ENCODE peak calls at places on chromosomes 3 and 15, in five cellular contexts. One of them, this sample, is unnamed.

GRCh38 chr15:73927003-73927475 is 777 bp downstream of the LOXL1 start:
- DNase-seq in erythroblast: no peak
- DNase-seq in RPMI8226: peak; percentile 60
- DNase-seq in right lobe of liver: peak; percentile 69
- DNase-seq in stimulated activated CD4-positive, alpha-beta T cell treated with anti-CD3 and anti-CD28 coated beads, Interleukin-1b, Interleukin-23, amount 100 ng/mL, for 4 hours: peak; percentile 33
- DNase-seq in this sample: no peak

GRCh38 chr3:67819447-67819846 is 165.0 kb upstream of the SUCLG2 start:
- DNase-seq in erythroblast: no peak
- DNase-seq in RPMI8226: no peak
- DNase-seq in stimulated activated CD4-positive, alpha-beta T cell treated with anti-CD3 and anti-CD28 coated beads, Interleukin-1b, Interleukin-23, amount 100 ng/mL, for 4 hours: no peak
- DNase-seq in right lobe of liver: no peak
- DNase-seq in this sample: peak; percentile 0

GRCh38 chr15:99727733-99728132 is 5.5 kb downstream of the LYSMD4 start:
- DNase-seq in stimulated activated CD4-positive, alpha-beta T cell treated with anti-CD3 and anti-CD28 coated beads, Interleukin-1b, Interleukin-23, amount 100 ng/mL, for 4 hours: no peak
- DNase-seq in right lobe of liver: no peak
- DNase-seq in erythroblast: no peak
- DNase-seq in RPMI8226: no peak
- DNase-seq in this sample: no peak

GRCh38 chr3:65338571-65338970 is 650.8 kb upstream of the ADAMTS9 start:
- DNase-seq in RPMI8226: no peak
- DNase-seq in erythroblast: no peak
- DNase-seq in stimulated activated CD4-positive, alpha-beta T cell treated with anti-CD3 and anti-CD28 coated beads, Interleukin-1b, Interleukin-23, amount 100 ng/mL, for 4 hours: no peak
- DNase-seq in right lobe of liver: no peak
- DNase-seq in this sample: no peak

GRCh38 chr3:102687851-102688555 is 253.2 kb downstream of the ZPLD1 start:
- DNase-seq in stimulated activated CD4-positive, alpha-beta T cell treated with anti-CD3 and anti-CD28 coated beads, Interleukin-1b, Interleukin-23, amount 100 ng/mL, for 4 hours: no peak
- DNase-seq in RPMI8226: no peak
- DNase-seq in erythroblast: no peak
- DNase-seq in right lobe of liver: no peak
- DNase-seq in this sample: no peak

GRCh38 chr3:114494498-114494897 is 200.7 kb downstream of the TIGIT start:
- DNase-seq in right lobe of liver: no peak
- DNase-seq in erythroblast: no peak
- DNase-seq in RPMI8226: no peak
- DNase-seq in stimulated activated CD4-positive, alpha-beta T cell treated with anti-CD3 and anti-CD28 coated beads, Interleukin-1b, Interleukin-23, amount 100 ng/mL, for 4 hours: no peak
- DNase-seq in this sample: no peak

GRCh38 chr3:58584690-58585004 is 7.5 kb upstream of the FAM107A start:
- DNase-seq in stimulated activated CD4-positive, alpha-beta T cell treated with anti-CD3 and anti-CD28 coated beads, Interleukin-1b, Interleukin-23, amount 100 ng/mL, for 4 hours: no peak
- DNase-seq in right lobe of liver: no peak
- DNase-seq in erythroblast: no peak
- DNase-seq in RPMI8226: no peak
- DNase-seq in this sample: no peak

GRCh38 chr3:194212869-194213320 is 76.9 kb downstream of the HES1 start:
- DNase-seq in erythroblast: peak; percentile 39
- DNase-seq in right lobe of liver: no peak
- DNase-seq in stimulated activated CD4-positive, alpha-beta T cell treated with anti-CD3 and anti-CD28 coated beads, Interleukin-1b, Interleukin-23, amount 100 ng/mL, for 4 hours: no peak
- DNase-seq in RPMI8226: no peak
- DNase-seq in this sample: no peak

GRCh38 chr3:143201066-143201465 is 81.5 kb downstream of the CHST2 start:
- DNase-seq in stimulated activated CD4-positive, alpha-beta T cell treated with anti-CD3 and anti-CD28 coated beads, Interleukin-1b, Interleukin-23, amount 100 ng/mL, for 4 hours: no peak
- DNase-seq in RPMI8226: no peak
- DNase-seq in right lobe of liver: no peak
- DNase-seq in erythroblast: no peak
- DNase-seq in this sample: no peak

GRCh38 chr15:25741253-25741575 is 121.9 kb downstream of the ATP10A start:
- DNase-seq in RPMI8226: peak; percentile 79
- DNase-seq in right lobe of liver: no peak
- DNase-seq in erythroblast: no peak
- DNase-seq in stimulated activated CD4-positive, alpha-beta T cell treated with anti-CD3 and anti-CD28 coated beads, Interleukin-1b, Interleukin-23, amount 100 ng/mL, for 4 hours: no peak
- DNase-seq in this sample: peak; percentile 29

GRCh38 chr3:163315786-163316185 is 1762.5 kb downstream of the SI start:
- DNase-seq in right lobe of liver: no peak
- DNase-seq in stimulated activated CD4-positive, alpha-beta T cell treated with anti-CD3 and anti-CD28 coated beads, Interleukin-1b, Interleukin-23, amount 100 ng/mL, for 4 hours: no peak
- DNase-seq in RPMI8226: no peak
- DNase-seq in erythroblast: no peak
- DNase-seq in this sample: no peak

GRCh38 chr15:29208352-29208751 is 61.3 kb downstream of the NSMCE3 start:
- DNase-seq in RPMI8226: no peak
- DNase-seq in right lobe of liver: no peak
- DNase-seq in stimulated activated CD4-positive, alpha-beta T cell treated with anti-CD3 and anti-CD28 coated beads, Interleukin-1b, Interleukin-23, amount 100 ng/mL, for 4 hours: no peak
- DNase-seq in erythroblast: no peak
- DNase-seq in this sample: peak; percentile 59

GRCh38 chr3:197961582-197961945 is 1.5 kb downstream of the LMLN start:
- DNase-seq in erythroblast: no peak
- DNase-seq in stimulated activated CD4-positive, alpha-beta T cell treated with anti-CD3 and anti-CD28 coated beads, Interleukin-1b, Interleukin-23, amount 100 ng/mL, for 4 hours: no peak
- DNase-seq in right lobe of liver: no peak
- DNase-seq in RPMI8226: no peak
- DNase-seq in this sample: no peak

GRCh38 chr3:54527953-54528352 is 399.9 kb downstream of the LRTM1 start:
- DNase-seq in stimulated activated CD4-positive, alpha-beta T cell treated with anti-CD3 and anti-CD28 coated beads, Interleukin-1b, Interleukin-23, amount 100 ng/mL, for 4 hours: no peak
- DNase-seq in RPMI8226: no peak
- DNase-seq in erythroblast: no peak
- DNase-seq in right lobe of liver: no peak
- DNase-seq in this sample: no peak

GRCh38 chr3:4467522-4467867 is 426 bp upstream of the SUMF1 start:
- DNase-seq in erythroblast: no peak
- DNase-seq in right lobe of liver: no peak
- DNase-seq in stimulated activated CD4-positive, alpha-beta T cell treated with anti-CD3 and anti-CD28 coated beads, Interleukin-1b, Interleukin-23, amount 100 ng/mL, for 4 hours: no peak
- DNase-seq in RPMI8226: no peak
- DNase-seq in this sample: no peak

GRCh38 chr15:81894069-81894468 is 151.7 kb downstream of the MEX3B start:
- DNase-seq in right lobe of liver: no peak
- DNase-seq in erythroblast: no peak
- DNase-seq in RPMI8226: no peak
- DNase-seq in stimulated activated CD4-positive, alpha-beta T cell treated with anti-CD3 and anti-CD28 coated beads, Interleukin-1b, Interleukin-23, amount 100 ng/mL, for 4 hours: no peak
- DNase-seq in this sample: peak; percentile 50

GRCh38 chr3:156749244-156749643 is 74.9 kb downstream of the TIPARP start:
- DNase-seq in erythroblast: no peak
- DNase-seq in right lobe of liver: no peak
- DNase-seq in RPMI8226: no peak
- DNase-seq in stimulated activated CD4-positive, alpha-beta T cell treated with anti-CD3 and anti-CD28 coated beads, Interleukin-1b, Interleukin-23, amount 100 ng/mL, for 4 hours: no peak
- DNase-seq in this sample: no peak

GRCh38 chr3:184228376-184229137 is 828 bp upstream of the VWA5B2 start:
- DNase-seq in erythroblast: no peak
- DNase-seq in right lobe of liver: no peak
- DNase-seq in RPMI8226: no peak
- DNase-seq in stimulated activated CD4-positive, alpha-beta T cell treated with anti-CD3 and anti-CD28 coated beads, Interleukin-1b, Interleukin-23, amount 100 ng/mL, for 4 hours: no peak
- DNase-seq in this sample: no peak

GRCh38 chr3:22734207-22734606 is 468.9 kb upstream of the UBE2E2 start:
- DNase-seq in erythroblast: no peak
- DNase-seq in RPMI8226: no peak
- DNase-seq in stimulated activated CD4-positive, alpha-beta T cell treated with anti-CD3 and anti-CD28 coated beads, Interleukin-1b, Interleukin-23, amount 100 ng/mL, for 4 hours: no peak
- DNase-seq in right lobe of liver: no peak
- DNase-seq in this sample: peak; percentile 68

GRCh38 chr3:133938770-133939495 is 43.3 kb upstream of the RAB6B start:
- DNase-seq in right lobe of liver: no peak
- DNase-seq in stimulated activated CD4-positive, alpha-beta T cell treated with anti-CD3 and anti-CD28 coated beads, Interleukin-1b, Interleukin-23, amount 100 ng/mL, for 4 hours: no peak
- DNase-seq in erythroblast: no peak
- DNase-seq in RPMI8226: no peak
- DNase-seq in this sample: peak; percentile 6

GRCh38 chr3:127791221-127791913 is 30.9 kb downstream of the MGLL start:
- DNase-seq in stimulated activated CD4-positive, alpha-beta T cell treated with anti-CD3 and anti-CD28 coated beads, Interleukin-1b, Interleukin-23, amount 100 ng/mL, for 4 hours: no peak
- DNase-seq in erythroblast: no peak
- DNase-seq in RPMI8226: peak; percentile 66
- DNase-seq in right lobe of liver: no peak
- DNase-seq in this sample: peak; percentile 29

GRCh38 chr15:48090666-48091065 is 30.1 kb upstream of the SLC24A5 start:
- DNase-seq in RPMI8226: no peak
- DNase-seq in right lobe of liver: no peak
- DNase-seq in stimulated activated CD4-positive, alpha-beta T cell treated with anti-CD3 and anti-CD28 coated beads, Interleukin-1b, Interleukin-23, amount 100 ng/mL, for 4 hours: no peak
- DNase-seq in erythroblast: no peak
- DNase-seq in this sample: no peak

GRCh38 chr3:31225923-31226322 is 306.8 kb upstream of the STT3B start:
- DNase-seq in stimulated activated CD4-positive, alpha-beta T cell treated with anti-CD3 and anti-CD28 coated beads, Interleukin-1b, Interleukin-23, amount 100 ng/mL, for 4 hours: no peak
- DNase-seq in RPMI8226: no peak
- DNase-seq in erythroblast: no peak
- DNase-seq in right lobe of liver: no peak
- DNase-seq in this sample: no peak